ENCODE peak calls at places on chromosomes 11 and 22, in seven cellular contexts. Q is prostate gland; A is effector memory CD4-positive, alpha-beta T cell; K is fibroblast of lung; W is upper lobe of right lung; H is CD4-positive, alpha-beta T cell; L is right lobe of liver. V is an unnamed sample.

GRCh38 chr11:10355257-10355661 is 50.4 kb downstream of the ADM start:
- DNase-seq in L (no peak), W (no peak), K (peak; percentile 63), A (no peak), Q (no peak), H (no peak), V (no peak)

GRCh38 chr11:76263657-76264056 is 57.4 kb upstream of the WNT11 start:
- DNase-seq in H (no peak), Q (no peak), W (no peak), K (no peak), L (no peak), A (no peak), V (no peak)

GRCh38 chr11:44607987-44608386 is 42.5 kb downstream of the CD82 start:
- DNase-seq in L (no peak), K (peak; percentile 79), H (no peak), Q (peak; percentile 74), A (no peak), W (no peak), V (no peak)

GRCh38 chr11:61526229-61526628 is 17.7 kb downstream of the LRRC10B start:
- DNase-seq in H (no peak), W (no peak), A (no peak), L (no peak), K (no peak), Q (no peak), V (no peak)

GRCh38 chr11:35166369-35167360 is 27.7 kb downstream of the CD44 start:
- DNase-seq in H (no peak), L (no peak), Q (no peak), K (peak; percentile 51), W (no peak), A (no peak), V (no peak)

GRCh38 chr11:16610213-16610737 is 128.2 kb upstream of the C11orf58 start:
- DNase-seq in L (no peak), A (no peak), W (no peak), K (no peak), Q (no peak), H (no peak), V (no peak)

GRCh38 chr11:72577271-72577681 is 96.9 kb downstream of the PDE2A start:
- DNase-seq in A (no peak), H (no peak), K (no peak), W (peak; percentile 56), Q (no peak), L (peak; percentile 40), V (no peak)

GRCh38 chr11:36092314-36093030 is 148.6 kb downstream of the LDLRAD3 start:
- DNase-seq in W (no peak), L (no peak), K (no peak), A (no peak), H (no peak), Q (no peak), V (no peak)

GRCh38 chr11:17389205-17389956 is 922 bp upstream of the KCNJ11 start:
- DNase-seq in L (peak; percentile 90), W (peak; percentile 91), Q (peak; percentile 71), K (peak; percentile 19), A (peak; percentile 64), H (peak; percentile 69), V (peak; percentile 95)

GRCh38 chr11:1165256-1166041 is 7.7 kb downstream of the MUC5AC start:
- DNase-seq in K (no peak), H (no peak), Q (no peak), W (peak; percentile 57), A (no peak), L (peak; percentile 39), V (no peak)

GRCh38 chr11:72308226-72309073 is 64.5 kb upstream of the PHOX2A start:
- DNase-seq in W (no peak), A (no peak), K (peak; percentile 88), L (no peak), H (no peak), Q (no peak), V (no peak)

GRCh38 chr11:7575841-7576451 is 62.1 kb downstream of the PPFIBP2 start:
- DNase-seq in H (no peak), W (no peak), K (no peak), Q (peak; percentile 62), L (no peak), A (no peak), V (peak; percentile 80)

GRCh38 chr11:80155412-80156017 is 714.7 kb upstream of the TENM4 start:
- DNase-seq in Q (no peak), H (no peak), W (no peak), L (no peak), A (no peak), K (peak; percentile 49), V (no peak)

GRCh38 chr11:33774356-33775063 is at the start of gene FBXO3:
- DNase-seq in K (peak; percentile 64), W (peak; percentile 93), A (peak; percentile 84), Q (peak; percentile 88), H (peak; percentile 87), L (peak; percentile 93), V (peak; percentile 94)

GRCh38 chr11:110531056-110531756 is 101.5 kb downstream of the FDX1 start:
- DNase-seq in W (no peak), K (no peak), Q (no peak), H (no peak), A (no peak), L (no peak), V (no peak)

GRCh38 chr22:46108564-46109473 is 41.5 kb upstream of the PPARA start:
- DNase-seq in Q (no peak), K (no peak), W (no peak), H (no peak), A (no peak), L (peak; percentile 80), V (peak; percentile 43)

GRCh38 chr11:107397357-107397756 is 60.3 kb downstream of the CWF19L2 start:
- DNase-seq in Q (no peak), W (no peak), A (no peak), L (no peak), K (no peak), H (no peak), V (no peak)

GRCh38 chr11:34250732-34251639 is 106.8 kb downstream of the ABTB2 start:
- DNase-seq in W (peak; percentile 69), K (peak; percentile 22), Q (no peak), A (peak; percentile 60), L (no peak), H (peak; percentile 72), V (no peak)

DNA sequence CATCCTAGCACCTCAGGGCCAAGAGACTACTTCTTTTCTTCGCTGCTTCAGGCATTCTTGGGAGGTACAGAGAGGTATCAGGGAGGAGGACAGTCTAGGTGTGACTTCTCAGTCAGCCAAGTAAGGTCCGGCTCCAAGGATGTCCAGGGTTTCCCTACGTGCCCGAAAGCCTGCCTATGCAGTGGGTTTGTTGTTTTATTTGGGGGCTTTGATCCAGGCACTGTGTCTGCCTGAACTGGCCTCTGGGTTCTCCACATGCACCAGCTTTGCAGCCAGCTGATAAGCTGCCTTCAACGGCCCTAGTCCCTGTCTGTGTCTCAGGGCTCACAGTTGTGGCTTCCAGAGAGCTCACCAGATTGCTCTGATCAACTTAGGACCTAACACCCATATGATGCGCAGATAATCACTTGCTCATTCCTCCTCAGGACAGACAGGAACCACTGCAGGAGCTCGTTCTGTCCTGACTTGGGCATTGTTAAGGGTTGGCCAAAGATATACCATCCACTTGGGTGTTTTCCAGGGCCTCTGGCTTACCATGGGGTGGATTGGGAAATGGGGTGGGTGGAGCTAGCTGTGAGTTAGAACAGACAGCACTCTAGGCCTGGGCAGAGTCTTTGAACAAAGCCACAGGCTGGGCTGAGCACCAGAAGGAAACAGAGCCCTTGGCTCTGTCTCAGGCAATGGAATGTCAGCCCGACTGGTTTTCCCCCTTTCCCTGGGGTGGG is 45.5 kb upstream of the CRYBB3 start:
- DNase-seq in Q (peak; percentile 98), L (peak; percentile 86), H (no peak), W (peak; percentile 78), A (no peak), K (peak; percentile 31), V (peak; percentile 80)
- H3K27me3 ChIP-seq in Q (no peaks in the 10 kb centered on the region), L (no peaks in the 10 kb centered on the region), H (no peaks in the 10 kb centered on the region), W (no peaks in the 10 kb centered on the region), A (no peaks in the 10 kb centered on the region), K (no peaks in the 10 kb centered on the region), V (no peaks in the 10 kb centered on the region)

GRCh38 chr22:48679656-48680555 is 1147.8 kb downstream of the BRD1 start:
- DNase-seq in Q (no peak), A (no peak), W (no peak), L (no peak), H (no peak), K (no peak), V (no peak)
- H3K9me3 ChIP-seq in Q (no peaks in the 10 kb centered on the region), A (no peaks in the 10 kb centered on the region), W (no peaks in the 10 kb centered on the region), L (no peaks in the 10 kb centered on the region), H (no peaks in the 10 kb centered on the region), K (no peaks in the 10 kb centered on the region), V (no peaks in the 10 kb centered on the region)

DNA sequence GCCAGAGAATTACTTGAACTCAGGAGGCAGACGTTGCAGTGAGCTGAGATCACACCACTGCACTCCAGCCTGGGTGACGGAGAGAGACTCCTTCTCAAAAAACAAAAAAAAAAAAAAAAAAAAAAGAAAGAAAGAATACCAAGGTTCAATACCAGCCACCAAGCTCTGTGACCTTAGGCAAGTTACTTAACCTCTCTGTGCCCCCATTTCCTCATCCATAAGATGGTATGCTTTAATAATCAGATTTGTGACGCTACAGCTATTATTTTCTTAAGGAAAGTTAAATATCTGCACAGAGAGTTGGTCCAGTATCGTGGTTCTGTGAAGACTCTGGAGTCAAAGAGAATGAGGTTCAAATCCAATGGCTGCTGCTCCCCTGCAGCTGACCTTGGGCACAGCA is 57.3 kb upstream of the FADD start:
- DNase-seq in L (no peak), K (no peak), A (no peak), Q (no peak), W (no peak), H (no peak), V (no peak)
- H3K27me3 ChIP-seq in L (no peaks in the 10 kb centered on the region), K (peaks cover 6% of the 10 kb centered on the region), A (peaks cover 4% of the 10 kb centered on the region), Q (no peaks in the 10 kb centered on the region), W (peaks cover 9% of the 10 kb centered on the region), H (peaks cover 35% of the 10 kb centered on the region), V (no peaks in the 10 kb centered on the region)

GRCh38 chr22:48555606-48556005 is 1272.1 kb downstream of the BRD1 start:
- DNase-seq in K (no peak), Q (no peak), A (no peak), W (no peak), H (no peak), L (no peak), V (no peak)
- H3K9me3 ChIP-seq in K (no peaks in the 10 kb centered on the region), Q (no peaks in the 10 kb centered on the region), A (no peaks in the 10 kb centered on the region), W (no peaks in the 10 kb centered on the region), H (no peaks in the 10 kb centered on the region), L (no peaks in the 10 kb centered on the region), V (no peaks in the 10 kb centered on the region)

GRCh38 chr22:25935266-25936058 is 193.5 kb downstream of the MYO18B start:
- DNase-seq in Q (no peak), K (no peak), A (no peak), L (no peak), W (no peak), H (no peak), V (no peak)
- H3K27me3 ChIP-seq in Q (peaks cover 8% of the 10 kb centered on the region), K (no peaks in the 10 kb centered on the region), A (no peaks in the 10 kb centered on the region), L (no peaks in the 10 kb centered on the region), W (peaks cover 6% of the 10 kb centered on the region), H (peaks cover 12% of the 10 kb centered on the region), V (no peaks in the 10 kb centered on the region)